ENCODE peak calls at places on chromosomes 4 and X, in four cellular contexts. A is stomach, C is HL-60, V is upper lobe of left lung. U is an unnamed sample.

GRCh38 chr4:3411676-3412075 is 30.1 kb upstream of the HGFAC start:
- DNase-seq in V (no peak), A (no peak), C (no peak), U (no peak)

GRCh38 chr4:48329976-48330375 is 11.4 kb upstream of the SLAIN2 start:
- DNase-seq in V (no peak), C (no peak), A (no peak), U (no peak)

GRCh38 chr4:83691998-83692397 is 156.1 kb downstream of the GPAT3 start:
- DNase-seq in A (no peak), C (no peak), V (no peak), U (no peak)

GRCh38 chr4:86959588-86960500 is 25.0 kb downstream of the AFF1 start:
- DNase-seq in V (no peak), C (no peak), A (no peak), U (no peak)

GRCh38 chr4:94412019-94413017 is 39.4 kb upstream of the PDLIM5 start:
- DNase-seq in C (no peak), V (no peak), A (no peak), U (no peak)

GRCh38 chr4:7863911-7864681 is 75.6 kb downstream of the AFAP1 start:
- DNase-seq in A (no peak), V (no peak), C (no peak), U (no peak)

GRCh38 chrX:115650916-115651315 is 89.9 kb downstream of the PLS3 start:
- DNase-seq in V (no peak), A (peak; percentile 31), C (peak; percentile 40), U (no peak)

GRCh38 chr4:6855692-6856297 is 53.8 kb upstream of the TBC1D14 start:
- DNase-seq in C (peak; percentile 24), A (no peak), V (no peak), U (peak; percentile 20)

GRCh38 chr4:4410271-4410670 is 23.4 kb downstream of the NSG1 start:
- DNase-seq in V (no peak), C (no peak), A (no peak), U (no peak)

GRCh38 chrX:153799326-153799725 is 4.9 kb downstream of the SSR4 start:
- DNase-seq in C (no peak), A (no peak), V (no peak), U (no peak)

GRCh38 chr4:105978684-105979296 is 83.5 kb downstream of the NPNT start:
- DNase-seq in A (no peak), C (no peak), V (no peak), U (no peak)

GRCh38 chr4:135598151-135598550 is 1396.6 kb upstream of the PABPC4L start:
- DNase-seq in A (no peak), C (no peak), V (no peak), U (no peak)

GRCh38 chr4:48909697-48910096 is 3.1 kb upstream of the OCIAD2 start:
- DNase-seq in V (no peak), C (no peak), A (peak; percentile 55), U (no peak)

GRCh38 chr4:153919667-153920066 is 130.8 kb upstream of the SFRP2 start:
- DNase-seq in A (no peak), V (no peak), C (no peak), U (no peak)

DNA sequence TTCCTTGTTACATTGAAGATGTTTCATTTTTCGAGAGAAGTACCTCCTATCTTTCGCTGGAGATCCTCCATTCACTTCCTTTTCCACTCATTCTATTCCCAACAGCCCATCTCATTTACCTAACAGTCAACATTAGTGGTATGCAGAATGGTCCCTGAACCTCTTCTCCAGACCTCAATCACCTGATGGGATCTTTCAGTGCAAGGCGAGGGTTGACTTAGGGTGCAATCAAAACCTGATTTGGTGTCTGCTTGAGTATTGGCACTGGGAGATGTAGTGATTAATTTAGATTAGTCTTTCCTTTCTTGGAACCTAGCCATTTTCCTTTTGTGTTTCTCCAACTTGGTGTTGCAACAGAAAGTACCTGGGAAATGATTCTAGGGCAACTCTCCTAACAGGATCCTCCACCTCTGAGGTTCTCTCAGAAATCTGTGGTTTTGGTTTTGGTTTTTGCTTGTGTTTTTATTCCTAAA is 18.4 kb downstream of the DDX3X start:
- DNase-seq in A (no peak), C (no peak), V (no peak), U (no peak)
- TF ChIP-seq POLR2AphosphoS5 in A (no peak), C (no peak), V (no peak), U (peak; percentile 18)

GRCh38 chr4:52721968-52722814 is 29.0 kb downstream of the ERVMER34-1 start:
- DNase-seq in A (peak; percentile 93), V (peak; percentile 96), C (peak; percentile 89), U (peak; percentile 81)
- TF ChIP-seq POLR2AphosphoS5 in A (peak; percentile 89), V (peak; percentile 70), C (peak; percentile 72), U (peak; percentile 93)

GRCh38 chr4:55123791-55124190 is 1.6 kb downstream of the KDR start:
- DNase-seq in A (no peak), V (no peak), C (no peak), U (no peak)

GRCh38 chr4:55124337-55125076 is 888 bp downstream of the KDR start:
- DNase-seq in C (no peak), A (no peak), V (no peak), U (no peak)

GRCh38 chr4:55125763-55126541 is 557 bp upstream of the KDR start:
- DNase-seq in C (no peak), V (peak; percentile 25), A (no peak), U (no peak)

GRCh38 chr4:55127053-55127452 is 1.7 kb upstream of the KDR start:
- DNase-seq in A (no peak), V (no peak), C (no peak), U (no peak)

GRCh38 chr4:55125087-55125721 is at the start of gene KDR:
- DNase-seq in V (peak; percentile 29), C (no peak), A (peak; percentile 46), U (no peak)
- TF ChIP-seq POLR2AphosphoS5 in V (peak; percentile 59), C (no peak), A (peak; percentile 71), U (no peak)

GRCh38 chrX:119672252-119672825 is 20.6 kb downstream of the SEPTIN6 start:
- DNase-seq in C (no peak), V (no peak), A (no peak), U (no peak)

GRCh38 chrX:119673336-119673735 is 19.6 kb downstream of the SEPTIN6 start:
- DNase-seq in V (no peak), C (no peak), A (no peak), U (no peak)

GRCh38 chrX:119682019-119682989 is 10.7 kb downstream of the SEPTIN6 start:
- DNase-seq in V (no peak), C (peak; percentile 70), A (no peak), U (no peak)

GRCh38 chrX:119676949-119677653 is 15.9 kb downstream of the SEPTIN6 start:
- DNase-seq in V (no peak), A (no peak), C (no peak), U (no peak)

DNA sequence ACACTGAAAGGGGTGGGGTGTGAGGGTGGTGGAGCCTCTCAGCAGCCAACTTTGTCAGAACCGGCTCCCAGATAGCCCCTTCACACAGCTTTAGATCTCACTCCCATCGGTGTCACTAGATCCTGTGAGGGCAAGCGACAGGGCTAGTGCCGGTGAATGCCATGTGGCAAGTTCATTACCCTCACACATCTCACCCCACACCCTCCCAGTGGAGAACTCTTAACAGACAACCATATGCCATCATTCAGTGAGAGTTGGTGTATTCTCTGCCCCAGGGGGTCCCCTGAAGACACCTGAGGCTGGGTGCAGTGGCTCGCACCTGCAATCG is 15.3 kb downstream of the SEPTIN6 start:
- DNase-seq in V (no peak), A (no peak), C (no peak), U (no peak)
- TF ChIP-seq POLR2AphosphoS5 in V (no peak), A (no peak), C (no peak), U (no peak)

U was measured in GM12892.